ENCODE peak calls at places on chromosomes 12 and 14, in seven cellular contexts. S is NCI-H187; E is A549; F is EL; C is suprapubic skin; D is activated T-helper 1 cell treated with anti-CD3 and anti-CD28 coated beads, Interleukin-2, amount 50 U/mL, for 16 hours; A is midbrain. L is an unnamed sample.
A peak's percentile ranks its signal among the peaks of the same experiment; 100 is the strongest.

GRCh38 chr14:106215229-106215628 is 688.8 kb downstream of the TMEM121 start:
- DNase-seq in S (no peak), E (no peak), F (no peak), C (no peak), D (no peak), A (no peak), L (no peak)

GRCh38 chr12:83784298-83784890 is 1097.7 kb downstream of the TMTC2 start:
- DNase-seq in S (no peak), E (no peak), F (no peak), C (no peak), D (no peak), A (no peak), L (no peak)

GRCh38 chr12:85253823-85254222 is 26.2 kb upstream of the ALX1 start:
- DNase-seq in S (no peak), E (no peak), F (no peak), C (no peak), D (no peak), A (no peak), L (no peak)

GRCh38 chr14:33254876-33255275 is 316.2 kb downstream of the NPAS3 start:
- DNase-seq in S (no peak), E (no peak), F (no peak), C (no peak), D (no peak), A (peak; percentile 14), L (no peak)

GRCh38 chr14:79965896-79966295 is 245.4 kb downstream of the DIO2 start:
- DNase-seq in S (no peak), E (no peak), F (peak; percentile 14), C (no peak), D (no peak), A (no peak), L (no peak)

GRCh38 chr12:1594045-1594294 is 411 bp downstream of the FBXL14 start:
- DNase-seq in S (peak; percentile 5), E (peak; percentile 28), F (peak; percentile 73), C (no peak), D (no peak), A (no peak), L (peak; percentile 46)

GRCh38 chr14:23172572-23172971 is 10.9 kb downstream of the SLC7A8 start:
- DNase-seq in S (no peak), E (no peak), F (no peak), C (no peak), D (no peak), A (no peak), L (no peak)

GRCh38 chr12:57226588-57227314 is 2.8 kb upstream of the SHMT2 start:
- DNase-seq in S (no peak), E (no peak), F (no peak), C (no peak), D (no peak), A (no peak), L (no peak)

GRCh38 chr12:48903982-48904411 is 21.3 kb downstream of the FKBP11 start:
- DNase-seq in S (peak; percentile 31), E (peak; percentile 92), F (peak; percentile 83), C (peak; percentile 84), D (peak; percentile 69), A (peak; percentile 75), L (peak; percentile 86)